ENCODE peak calls at places on chromosomes 2 and 18, in eight cellular contexts. Y, H, J, C, X, M, O and D are unnamed samples.

GRCh38 chr18:51051105-51051712 is 21.2 kb downstream of the SMAD4 start:
- DNase-seq in Y (peak; percentile 73), H (no peak), J (peak; percentile 64), C (peak; percentile 39), X (peak; percentile 74), M (no peak), O (peak; percentile 81), D (no peak)

GRCh38 chr2:187654535-187654934 is 100.3 kb upstream of the TFPI start:
- DNase-seq in Y (no peak), H (no peak), J (peak; percentile 5), C (no peak), X (no peak), M (no peak), O (no peak), D (no peak)

GRCh38 chr2:160909781-160910242 is 250.4 kb upstream of the TANK start:
- DNase-seq in Y (peak; percentile 40), H (no peak), J (no peak), C (no peak), X (peak; percentile 68), M (no peak), O (no peak), D (no peak)

GRCh38 chr2:61763605-61764034 is 90.2 kb downstream of the FAM161A start:
- DNase-seq in Y (peak; percentile 89), H (peak; percentile 60), J (peak; percentile 89), C (peak; percentile 80), X (peak; percentile 84), M (peak; percentile 46), O (peak; percentile 82), D (no peak)

GRCh38 chr2:42171396-42171971 is 2.3 kb downstream of the EML4 start:
- DNase-seq in Y (no peak), H (no peak), J (no peak), C (no peak), X (peak; percentile 47), M (no peak), O (peak; percentile 67), D (no peak)

GRCh38 chr2:124032799-124033198 is 7.7 kb downstream of the CNTNAP5 start:
- DNase-seq in Y (no peak), H (no peak), J (no peak), C (no peak), X (no peak), M (no peak), O (no peak), D (no peak)

GRCh38 chr18:51193621-51194287 is 3.7 kb downstream of the MEX3C start:
- DNase-seq in Y (peak; percentile 54), H (no peak), J (peak; percentile 31), C (no peak), X (peak; percentile 40), M (no peak), O (no peak), D (no peak)

GRCh38 chr18:45059695-45060094 is 379.0 kb downstream of the SETBP1 start:
- DNase-seq in Y (peak; percentile 92), H (peak; percentile 50), J (peak; percentile 88), C (peak; percentile 74), X (peak; percentile 80), M (peak; percentile 48), O (no peak), D (no peak)

GRCh38 chr18:9711361-9712129 is 3.4 kb downstream of the RAB31 start:
- DNase-seq in Y (no peak), H (no peak), J (no peak), C (no peak), X (no peak), M (no peak), O (no peak), D (no peak)
- H3K4me3 ChIP-seq in Y (no peak overlapping the region), H (no peak overlapping the region), J (no peak overlapping the region), C (no peak overlapping the region), X (no peak overlapping the region), M (no peak overlapping the region), O (no peak overlapping the region), D (peak overlapping the region; percentile 96)

GRCh38 chr2:224359569-224359968 is 42.3 kb downstream of the FAM124B start:
- DNase-seq in Y (no peak), H (no peak), J (no peak), C (no peak), X (no peak), M (no peak), O (peak; percentile 59), D (no peak)
- TF ChIP-seq CTCF in Y (peak; percentile 41), H (peak; percentile 17), J (peak; percentile 20), C (peak; percentile 72), X (peak; percentile 50), M (peak; percentile 35), O (peak; percentile 56), D (no peak)

GRCh38 chr18:75214766-75215515 is 4.3 kb downstream of the TSHZ1 start:
- DNase-seq in Y (no peak), H (no peak), J (no peak), C (no peak), X (no peak), M (no peak), O (no peak), D (no peak)
- H3K4me3 ChIP-seq in Y (no peak overlapping the region), H (no peak overlapping the region), J (no peak overlapping the region), C (no peak overlapping the region), X (no peak overlapping the region), M (no peak overlapping the region), O (no peak overlapping the region), D (no peak overlapping the region)

DNA sequence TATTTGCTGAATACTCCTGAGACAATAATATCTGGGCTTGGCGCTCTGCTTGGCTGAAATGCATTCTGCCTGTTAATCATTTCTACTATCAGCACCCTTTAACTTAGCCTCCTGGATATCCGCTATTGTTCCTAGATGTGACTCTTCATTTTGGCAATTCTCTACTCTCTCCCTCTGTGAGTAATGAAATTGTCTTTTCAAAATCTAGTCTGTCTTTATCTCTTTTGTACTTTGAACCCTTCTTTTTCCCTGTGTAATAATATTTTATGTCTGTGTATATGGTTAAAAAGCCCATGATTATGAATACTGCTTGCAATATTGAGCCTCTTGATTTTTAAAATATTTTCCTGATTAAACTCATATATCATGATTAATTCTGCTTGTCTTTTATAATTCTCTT is 6.2 kb upstream of the REV1 start:
- DNase-seq in Y (no peak), H (no peak), J (no peak), C (no peak), X (no peak), M (no peak), O (no peak), D (no peak)
- TF ChIP-seq CTCF in Y (no peak), H (no peak), J (no peak), C (no peak), X (no peak), M (no peak), O (no peak), D (no peak)

GRCh38 chr2:236662231-236663160 is 92.9 kb downstream of the ACKR3 start:
- DNase-seq in Y (peak; percentile 80), H (no peak), J (no peak), C (no peak), X (peak; percentile 81), M (no peak), O (no peak), D (no peak)

GRCh38 chr2:236661064-236661761 is 91.6 kb downstream of the ACKR3 start:
- DNase-seq in Y (peak; percentile 80), H (peak; percentile 66), J (peak; percentile 88), C (peak; percentile 43), X (peak; percentile 73), M (no peak), O (peak; percentile 65), D (no peak)

GRCh38 chr2:236663671-236664101 is 94.1 kb downstream of the ACKR3 start:
- DNase-seq in Y (peak; percentile 87), H (no peak), J (peak; percentile 82), C (peak; percentile 43), X (peak; percentile 93), M (no peak), O (no peak), D (no peak)

GRCh38 chr2:236663267-236663666 is 93.6 kb downstream of the ACKR3 start:
- DNase-seq in Y (peak; percentile 75), H (no peak), J (no peak), C (no peak), X (peak; percentile 95), M (no peak), O (no peak), D (no peak)

DNA sequence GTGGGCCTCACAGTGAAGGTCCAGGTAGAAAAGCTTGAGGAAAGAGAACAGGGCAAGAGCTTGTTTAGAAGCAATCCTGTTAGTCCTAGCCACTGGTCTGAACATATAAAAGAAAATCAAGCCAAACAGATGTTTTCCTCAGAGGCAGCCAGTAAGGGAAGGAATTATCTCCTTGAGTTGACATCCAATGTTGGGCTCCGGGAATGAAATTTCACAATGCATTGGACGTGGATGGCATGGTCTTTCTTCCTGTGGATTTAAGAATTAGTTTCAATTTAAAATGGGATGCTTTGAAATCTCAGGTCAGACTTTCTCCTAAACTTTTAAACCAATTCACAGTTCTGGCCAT is 92.1 kb downstream of the ACKR3 start:
- DNase-seq in Y (peak; percentile 71), H (no peak), J (no peak), C (no peak), X (peak; percentile 92), M (no peak), O (no peak), D (no peak)
- H3K4me3 ChIP-seq in Y (no peak overlapping the region), H (no peak overlapping the region), J (no peak overlapping the region), C (no peak overlapping the region), X (no peak overlapping the region), M (no peak overlapping the region), O (no peak overlapping the region), D (no peak overlapping the region)

GRCh38 chr2:207073791-207074678 is 91.7 kb downstream of the KLF7 start:
- DNase-seq in Y (peak; percentile 29), H (no peak), J (no peak), C (no peak), X (no peak), M (no peak), O (no peak), D (no peak)
- TF ChIP-seq CTCF in Y (no peak), H (no peak), J (no peak), C (no peak), X (no peak), M (no peak), O (peak; percentile 36), D (no peak)

GRCh38 chr2:174957049-174957448 is 48.1 kb downstream of the CHN1 start:
- DNase-seq in Y (no peak), H (no peak), J (no peak), C (no peak), X (no peak), M (no peak), O (no peak), D (no peak)
- H3K4me3 ChIP-seq in Y (no peak overlapping the region), H (no peak overlapping the region), J (no peak overlapping the region), C (no peak overlapping the region), X (no peak overlapping the region), M (no peak overlapping the region), O (no peak overlapping the region), D (no peak overlapping the region)

DNA sequence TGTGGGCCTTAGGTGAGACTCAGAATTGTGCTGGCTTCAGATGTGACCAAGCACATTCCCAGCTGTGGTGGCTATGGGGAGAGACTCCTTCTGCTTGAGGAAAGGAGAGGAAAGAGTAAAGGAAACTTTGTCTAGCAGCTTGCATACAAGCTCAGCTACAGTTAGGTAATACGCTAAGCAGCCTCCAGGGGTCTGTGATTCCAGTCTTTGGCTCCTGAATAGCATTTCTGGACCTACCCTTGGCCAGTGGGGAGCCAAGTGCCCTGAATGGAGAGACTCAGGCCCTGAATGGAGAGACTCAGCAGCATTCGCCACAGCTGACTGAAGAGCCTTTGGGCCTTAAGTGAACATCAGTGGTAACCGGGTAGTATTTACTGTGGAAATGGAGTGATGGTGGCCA is 227.4 kb upstream of the CDH7 start:
- DNase-seq in Y (no peak), H (no peak), J (no peak), C (no peak), X (no peak), M (no peak), O (peak; percentile 27), D (no peak)
- TF ChIP-seq CTCF in Y (no peak), H (no peak), J (no peak), C (no peak), X (no peak), M (no peak), O (peak; percentile 13), D (no peak)

GRCh38 chr18:40566510-40566844 is 1388.6 kb upstream of the PIK3C3 start:
- DNase-seq in Y (no peak), H (no peak), J (no peak), C (no peak), X (no peak), M (no peak), O (no peak), D (no peak)
- H3K4me3 ChIP-seq in Y (no peak overlapping the region), H (no peak overlapping the region), J (no peak overlapping the region), C (no peak overlapping the region), X (no peak overlapping the region), M (no peak overlapping the region), O (no peak overlapping the region), D (no peak overlapping the region)